ENCODE peak calls at places on chromosomes 6 and 20, in six cellular contexts. V, J, U, W, X and I are unnamed samples.

GRCh38 chr20:16273812-16274560 is 299.3 kb downstream of the KIF16B start:
- DNase-seq in V (no peak), J (no peak), W (no peak), U (no peak), X (no peak), I (no peak)

GRCh38 chr6:157861814-157862213 is 38.8 kb downstream of the SNX9 start:
- DNase-seq in V (no peak), X (no peak), W (no peak), U (no peak), J (peak), I (no peak)

GRCh38 chr6:225121-225721 is 67.1 kb upstream of the DUSP22 start:
- DNase-seq in X (peak), V (no peak), J (no peak), U (no peak), W (peak), I (no peak)

GRCh38 chr6:147390909-147391536 is 117.5 kb upstream of the SAMD5 start:
- DNase-seq in W (no peak), U (peak), J (peak), V (no peak), X (peak), I (no peak)

GRCh38 chr6:39193201-39193791 is 36.0 kb downstream of the KCNK5 start:
- DNase-seq in J (no peak), X (no peak), W (no peak), V (no peak), U (no peak), I (no peak)

GRCh38 chr20:9838378-9839295 is at the start of gene PAK5:
- DNase-seq in J (peak), V (peak), X (no peak), W (no peak), U (peak), I (no peak)

GRCh38 chr20:5808901-5809300 is 58.7 kb downstream of the SHLD1 start:
- DNase-seq in W (no peak), V (no peak), U (no peak), X (no peak), J (no peak), I (no peak)

GRCh38 chr6:110482774-110483400 is 6.5 kb upstream of the SLC22A16 start:
- DNase-seq in W (no peak), V (no peak), U (no peak), X (no peak), J (no peak), I (no peak)

GRCh38 chr6:91476000-91476399 is 889.1 kb upstream of the MAP3K7 start:
- DNase-seq in X (peak), W (no peak), V (no peak), J (peak), U (no peak), I (no peak)

GRCh38 chr6:48916523-48917050 is 546.5 kb downstream of the MMUT start:
- DNase-seq in X (no peak), V (no peak), W (no peak), J (no peak), U (no peak), I (no peak)

GRCh38 chr20:3000852-3001523 is 42.4 kb upstream of the GNRH2 start:
- DNase-seq in U (peak), W (no peak), J (peak), X (peak), V (no peak), I (no peak)

GRCh38 chr6:15389079-15389758 is 143.3 kb downstream of the JARID2 start:
- DNase-seq in U (no peak), X (no peak), J (no peak), W (no peak), V (no peak), I (no peak)

GRCh38 chr6:119720160-119720559 is 370.6 kb upstream of the MAN1A1 start:
- DNase-seq in U (no peak), X (peak), V (no peak), W (no peak), J (peak), I (no peak)

GRCh38 chr6:69105288-69105687 is 470.2 kb downstream of the ADGRB3 start:
- DNase-seq in V (peak), J (peak), X (no peak), U (no peak), W (no peak), I (no peak)

GRCh38 chr6:7433211-7433610 is 43.6 kb downstream of the RIOK1 start:
- DNase-seq in W (no peak), V (no peak), X (no peak), J (no peak), U (no peak), I (no peak)

GRCh38 chr20:5033566-5033965 is 32.3 kb upstream of the SLC23A2 start:
- DNase-seq in X (no peak), W (no peak), J (peak), U (no peak), V (no peak), I (no peak)

GRCh38 chr6:148242180-148242579 is 100.5 kb upstream of the SASH1 start:
- DNase-seq in J (no peak), V (no peak), W (no peak), X (no peak), U (no peak), I (no peak)

GRCh38 chr20:59618131-59618530 is 13.8 kb downstream of the PHACTR3 start:
- DNase-seq in V (no peak), J (no peak), X (no peak), U (no peak), W (no peak), I (no peak)